ENCODE peak calls at places on chromosomes 3 and 15, in six cellular contexts. J is A549, A is H54, L is LoVo, M is HL-60, H is EL. Q is an unnamed sample.

GRCh38 chr15:58490405-58491150 is 58.8 kb downstream of the LIPC start:
- DNase-seq in J (no peak), A (no peak), L (no peak), M (no peak), H (no peak), Q (no peak)

GRCh38 chr3:193016437-193016887 is 98.8 kb upstream of the MB21D2 start:
- DNase-seq in H (peak), J (no peak), M (no peak), A (no peak), L (peak), Q (peak)

GRCh38 chr3:142243134-142243533 is 17.7 kb upstream of the GK5 start:
- DNase-seq in M (no peak), L (no peak), J (no peak), H (no peak), A (no peak), Q (no peak)

GRCh38 chr3:136634821-136635220 is 117.4 kb downstream of the STAG1 start:
- DNase-seq in L (no peak), H (no peak), J (no peak), M (no peak), A (no peak), Q (no peak)

GRCh38 chr3:50503947-50504346 is 513 bp upstream of the CACNA2D2 start:
- DNase-seq in A (no peak), M (no peak), H (no peak), L (no peak), J (no peak), Q (no peak)

GRCh38 chr15:39598186-39598850 is 17.4 kb downstream of the THBS1 start:
- DNase-seq in L (peak), J (no peak), H (peak), A (no peak), M (no peak), Q (no peak)

GRCh38 chr15:70092462-70092850 is 5.3 kb downstream of the TLE3 start:
- DNase-seq in J (no peak), L (no peak), A (no peak), H (no peak), M (no peak), Q (no peak)

GRCh38 chr15:67556964-67557570 is 14.6 kb downstream of the MAP2K5 start:
- DNase-seq in J (no peak), L (no peak), M (no peak), A (no peak), H (no peak), Q (no peak)

GRCh38 chr15:66763186-66764066 is 61.4 kb downstream of the SMAD6 start:
- DNase-seq in J (peak), H (no peak), L (peak), A (no peak), M (no peak), Q (no peak)

GRCh38 chr3:103052236-103052830 is 617.5 kb downstream of the ZPLD1 start:
- DNase-seq in J (peak), A (no peak), L (no peak), H (no peak), M (no peak), Q (no peak)

GRCh38 chr15:56251315-56252091 is 7.8 kb upstream of the RFX7 start:
- DNase-seq in M (no peak), L (no peak), J (no peak), H (no peak), A (no peak), Q (no peak)

GRCh38 chr3:48232734-48233133 is 8.2 kb upstream of the ZNF589 start:
- DNase-seq in A (peak), M (peak), J (peak), H (peak), L (peak), Q (peak)

GRCh38 chr3:64824281-64824980 is 136.6 kb upstream of the ADAMTS9 start:
- DNase-seq in M (no peak), J (no peak), A (no peak), L (no peak), H (no peak), Q (peak)

GRCh38 chr3:41893977-41894376 is 67.9 kb downstream of the ULK4 start:
- DNase-seq in H (peak), J (peak), A (peak), M (no peak), L (peak), Q (no peak)

GRCh38 chr3:184822654-184823053 is 10.7 kb downstream of the VPS8 start:
- DNase-seq in M (no peak), J (no peak), H (no peak), L (no peak), A (no peak), Q (no peak)

GRCh38 chr15:89514186-89514585 is 17.8 kb upstream of the RHCG start:
- DNase-seq in A (no peak), J (no peak), L (no peak), H (no peak), M (no peak), Q (no peak)

GRCh38 chr3:188147782-188148181 is 6.2 kb upstream of the LPP start:
- DNase-seq in J (no peak), M (no peak), H (no peak), L (no peak), A (no peak), Q (no peak)

GRCh38 chr3:196639517-196640500 is at the start of gene NRROS:
- DNase-seq in J (no peak), A (peak), L (no peak), H (peak), M (peak), Q (no peak)

GRCh38 chr15:78968539-78969271 is 23.9 kb upstream of the CTSH start:
- DNase-seq in L (peak), A (no peak), M (no peak), H (no peak), J (no peak), Q (no peak)

GRCh38 chr3:49662021-49662420 is 12.1 kb upstream of the APEH start:
- DNase-seq in J (no peak), H (no peak), M (no peak), L (no peak), A (no peak), Q (no peak)

GRCh38 chr15:74937226-74937601 is 659 bp downstream of the COX5A start:
- DNase-seq in H (no peak), A (no peak), J (no peak), L (no peak), M (no peak), Q (no peak)

GRCh38 chr15:42046597-42046996 is 25.8 kb upstream of the PLA2G4E start:
- DNase-seq in L (peak), M (no peak), H (no peak), A (no peak), J (peak), Q (no peak)

GRCh38 chr3:124927454-124928079 is 7.0 kb downstream of the MUC13 start:
- DNase-seq in J (no peak), L (no peak), A (no peak), H (no peak), M (no peak), Q (no peak)

GRCh38 chr3:188104050-188104449 is 49.9 kb upstream of the LPP start:
- DNase-seq in J (no peak), H (peak), L (no peak), M (no peak), A (no peak), Q (no peak)

GRCh38 chr3:65785065-65785645 is 253.6 kb downstream of the MAGI1 start:
- DNase-seq in H (peak), L (peak), M (no peak), A (peak), J (peak), Q (no peak)

GRCh38 chr15:77335298-77335697 is 84.6 kb downstream of the PEAK1 start:
- DNase-seq in J (no peak), L (no peak), M (no peak), H (no peak), A (no peak), Q (peak)

GRCh38 chr3:193743702-193744047 is 150.7 kb downstream of the OPA1 start:
- DNase-seq in J (peak), A (no peak), M (peak), H (no peak), L (no peak), Q (no peak)

GRCh38 chr15:58433597-58434333 is 2.0 kb downstream of the LIPC start:
- DNase-seq in H (no peak), J (no peak), L (no peak), M (no peak), A (no peak), Q (no peak)

GRCh38 chr3:14687360-14687759 is 12.4 kb downstream of the C3orf20 start:
- DNase-seq in H (no peak), L (no peak), M (no peak), J (no peak), A (no peak), Q (no peak)